ENCODE peak calls at places on chromosomes 16 and 17, in six cellular contexts. Y, B, H, R, T and D are unnamed samples.
A peak's percentile ranks its signal among the peaks of the same experiment; 100 is the strongest.

GRCh38 chr17:4969551-4970231 is 2.1 kb upstream of the SPAG7 start:
- DNase-seq in R (no peak), H (no peak), Y (no peak), B (no peak), T (peak; percentile 47), D (no peak)

GRCh38 chr16:81625544-81626152 is 153.4 kb upstream of the PLCG2 start:
- DNase-seq in Y (no peak), B (no peak), H (peak; percentile 64), R (peak; percentile 53), T (no peak), D (peak; percentile 44)

GRCh38 chr17:66906321-66907278 is 57.9 kb upstream of the CACNG4 start:
- DNase-seq in T (peak; percentile 84), Y (peak; percentile 52), B (peak; percentile 71), H (peak; percentile 88), R (peak; percentile 72), D (peak; percentile 70)

GRCh38 chr16:82368041-82368440 is 198.0 kb upstream of the MPHOSPH6 start:
- DNase-seq in T (peak; percentile 9), R (peak; percentile 50), H (no peak), Y (no peak), B (peak; percentile 13), D (peak; percentile 12)

GRCh38 chr16:50224297-50224696 is 42.1 kb upstream of the ADCY7 start:
- DNase-seq in H (no peak), B (no peak), Y (no peak), R (no peak), T (no peak), D (no peak)

GRCh38 chr16:57882797-57883196 is 80.5 kb upstream of the KIFC3 start:
- DNase-seq in H (no peak), Y (no peak), R (no peak), B (no peak), T (no peak), D (no peak)

GRCh38 chr16:89623511-89624232 is 10.2 kb downstream of the DPEP1 start:
- DNase-seq in Y (no peak), T (no peak), B (no peak), H (no peak), R (no peak), D (no peak)

GRCh38 chr16:1209081-1209480 is 16.0 kb downstream of the TPSG1 start:
- DNase-seq in B (no peak), R (no peak), T (no peak), Y (no peak), H (no peak), D (no peak)

GRCh38 chr17:65121916-65122821 is 15.0 kb upstream of the RGS9 start:
- DNase-seq in R (no peak), B (no peak), Y (no peak), T (no peak), H (no peak), D (no peak)

GRCh38 chr16:1381655-1382406 is 30.1 kb downstream of the GNPTG start:
- DNase-seq in H (no peak), Y (no peak), T (no peak), R (no peak), B (no peak), D (no peak)

GRCh38 chr17:80395402-80396151 is 19.4 kb upstream of the ENDOV start:
- DNase-seq in R (no peak), T (no peak), Y (no peak), B (no peak), H (no peak), D (peak; percentile 25)

GRCh38 chr16:80586476-80586875 is 45.7 kb downstream of the DYNLRB2 start:
- DNase-seq in B (no peak), T (no peak), Y (no peak), R (no peak), H (no peak), D (no peak)

GRCh38 chr17:83149761-83150251 is 70.4 kb downstream of the METRNL start:
- DNase-seq in R (no peak), H (no peak), B (no peak), Y (no peak), T (no peak), D (no peak)
- H3K27ac ChIP-seq in R (no peak overlapping the region), H (no peak overlapping the region), B (no peak overlapping the region), Y (no peak overlapping the region), T (no peak overlapping the region), D (no peak overlapping the region)

DNA sequence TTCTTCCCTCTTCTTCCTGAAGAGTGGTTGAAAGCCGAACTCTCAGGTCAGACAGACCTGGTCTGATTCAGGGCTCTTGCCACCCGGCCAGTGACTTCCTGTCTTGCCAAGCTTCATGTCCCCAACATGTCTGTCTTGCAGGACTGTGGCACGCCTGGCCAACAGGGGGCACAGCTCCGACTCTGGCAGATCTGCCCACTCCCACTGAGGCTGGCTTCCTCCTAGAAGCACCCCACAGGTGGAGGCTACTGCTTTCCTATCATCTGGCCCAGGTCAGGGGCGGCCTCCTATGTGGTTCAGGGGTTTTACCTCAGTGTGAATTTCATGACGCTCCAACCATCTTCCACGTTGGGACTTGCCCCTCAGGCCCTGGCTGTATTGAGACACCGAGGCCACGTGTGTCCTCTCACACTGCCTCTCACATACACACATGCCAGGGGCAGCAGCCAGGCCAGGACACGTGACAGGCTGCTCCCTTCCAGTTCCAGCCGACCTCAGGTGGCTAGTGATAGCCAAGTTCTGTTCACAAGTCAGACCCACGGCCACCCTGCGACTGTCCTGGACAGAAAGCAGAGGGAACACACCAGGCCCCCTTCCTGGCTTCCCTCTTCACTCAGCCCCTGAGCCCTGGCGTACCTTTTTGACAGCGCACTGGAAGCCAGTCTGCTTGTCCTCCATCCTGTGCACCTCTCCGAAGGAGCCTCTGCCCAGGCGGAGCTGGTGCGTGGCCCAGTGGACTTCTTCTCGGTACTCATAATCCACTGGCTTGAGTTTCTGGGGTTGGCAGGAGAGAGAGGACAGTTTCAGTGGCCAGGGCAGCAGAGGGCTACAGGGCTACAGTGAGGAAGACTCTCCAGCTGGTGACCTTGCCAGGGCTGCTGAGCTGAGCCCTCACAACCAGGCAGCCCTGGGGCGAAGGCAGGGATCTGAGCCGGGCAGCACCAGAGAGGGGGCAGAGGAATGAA is 22.6 kb upstream of the SPATA32 start:
- DNase-seq in R (peak; percentile 75), H (no peak), B (no peak), Y (peak; percentile 48), T (no peak), D (peak; percentile 66)
- TF ChIP-seq CTCF in R (peak; percentile 33), H (peak; percentile 29), B (peak; percentile 44), Y (no peak), T (no peak), D (no peak)

GRCh38 chr17:43671075-43671692 is 9.5 kb upstream of the MEOX1 start:
- DNase-seq in Y (no peak), R (no peak), H (no peak), T (no peak), B (no peak), D (no peak)
- H3K27ac ChIP-seq in Y (no peak overlapping the region), R (no peak overlapping the region), H (no peak overlapping the region), T (no peak overlapping the region), B (no peak overlapping the region), D (no peak overlapping the region)

DNA sequence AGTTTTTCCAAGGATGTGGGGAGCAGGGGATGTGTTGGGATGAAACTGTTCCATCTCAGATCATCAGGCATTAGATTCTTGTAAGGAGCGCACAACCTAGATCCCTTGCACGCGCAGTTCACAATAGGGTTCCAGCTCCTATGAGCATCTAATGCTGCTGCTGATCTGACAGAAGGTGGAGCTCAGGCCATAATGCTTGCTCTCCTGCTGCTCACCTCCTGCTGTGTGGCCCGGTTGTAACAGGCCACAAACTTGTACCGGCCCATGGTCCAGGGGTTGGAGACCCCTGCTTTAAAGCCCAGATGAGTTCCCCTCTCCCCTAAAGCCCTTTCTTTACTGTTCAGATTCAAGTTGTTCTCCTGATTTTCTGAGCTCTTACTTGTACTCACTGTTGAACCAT is 44.8 kb downstream of the RNF135 start:
- DNase-seq in B (no peak), H (no peak), R (no peak), T (no peak), Y (no peak), D (no peak)
- TF ChIP-seq CTCF in B (no peak), H (no peak), R (peak; percentile 23), T (no peak), Y (no peak), D (peak; percentile 9)

DNA sequence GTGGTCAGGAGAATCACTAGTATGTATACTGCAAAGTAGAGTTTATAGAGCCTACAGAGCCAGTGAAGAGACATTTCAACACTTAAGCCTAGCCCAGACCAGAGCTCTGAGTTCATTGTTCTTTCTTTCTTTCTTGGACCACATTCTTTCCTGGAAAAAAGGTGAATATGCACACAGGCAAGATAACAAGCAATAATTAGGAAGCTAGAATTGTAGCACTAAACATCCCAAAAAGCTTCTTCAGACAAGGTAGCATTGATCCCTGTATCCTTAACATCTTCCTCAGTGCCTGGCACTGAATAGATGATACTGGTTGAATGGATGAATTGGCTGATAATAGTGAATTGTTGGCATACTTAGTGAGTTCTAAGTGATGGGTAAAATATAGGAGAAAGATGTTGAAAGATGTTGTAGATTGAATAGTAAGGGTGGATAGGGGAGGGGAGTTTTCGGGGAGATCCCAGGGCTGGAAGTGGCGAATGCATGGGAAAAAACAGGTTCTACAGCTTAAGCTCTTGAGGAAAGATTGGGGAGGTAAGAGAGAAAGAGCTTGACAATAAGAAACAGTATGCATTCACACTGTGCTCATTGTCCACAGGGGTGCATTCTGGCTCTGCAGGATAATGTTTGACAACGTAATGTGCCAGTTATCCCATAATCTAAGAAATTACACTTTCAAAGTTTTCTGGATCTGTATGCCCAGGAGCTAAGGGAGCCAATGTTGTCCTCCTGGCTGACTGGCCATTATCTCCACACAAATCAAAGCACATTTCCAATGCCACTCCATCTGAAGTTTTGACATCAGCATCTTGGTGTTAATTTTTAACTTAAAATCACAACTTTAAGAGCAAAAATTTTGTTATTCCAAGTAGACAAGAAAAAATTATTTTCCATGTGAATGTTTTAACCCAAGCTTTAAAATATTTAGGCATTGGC is 35.6 kb downstream of the TUBD1 start:
- DNase-seq in Y (no peak), R (no peak), B (no peak), H (no peak), T (no peak), D (no peak)
- H3K27ac ChIP-seq in Y (no peak overlapping the region), R (no peak overlapping the region), B (peak overlapping the region; percentile 96), H (no peak overlapping the region), T (no peak overlapping the region), D (no peak overlapping the region)

GRCh38 chr16:2842340-2843000 is 12.4 kb downstream of the ZG16B start:
- DNase-seq in R (peak; percentile 30), Y (peak; percentile 50), B (no peak), H (peak; percentile 67), T (peak; percentile 62), D (no peak)
- TF ChIP-seq CTCF in R (peak; percentile 57), Y (peak; percentile 66), B (peak; percentile 39), H (peak; percentile 63), T (peak; percentile 41), D (peak; percentile 46)